ENCODE peak calls at places on chromosomes 6 and 20, in eight cellular contexts. L, D, Y, N, Q, M, U and I are unnamed samples. For H3K4me1, the result is how much of the 10 kb centered on the place peaks cover.

GRCh38 chr6:148780918-148781436 is 34.1 kb downstream of the UST start:
- DNase-seq in M (no peak), U (no peak), Y (peak), N (no peak), D (no peak), Q (no peak), L (no peak), I (no peak)

GRCh38 chr6:85580104-85580877 is 13.4 kb downstream of the SNX14 start:
- DNase-seq in L (no peak), M (no peak), D (no peak), N (peak), Q (no peak), Y (no peak), U (no peak), I (no peak)

GRCh38 chr6:49151033-49151432 is 312.0 kb downstream of the MMUT start:
- DNase-seq in Q (no peak), D (no peak), Y (no peak), U (no peak), L (no peak), M (no peak), N (no peak), I (peak)

GRCh38 chr6:146200136-146200708 is 171.4 kb downstream of the GRM1 start:
- DNase-seq in Y (no peak), U (no peak), M (no peak), Q (no peak), D (no peak), L (no peak), N (no peak), I (no peak)

GRCh38 chr20:41632896-41633295 is 14.7 kb upstream of the CHD6 start:
- DNase-seq in U (no peak), M (no peak), D (no peak), Q (no peak), L (no peak), N (peak), Y (no peak), I (no peak)

GRCh38 chr6:127483399-127484055 is 24.3 kb upstream of the KIAA0408 start:
- DNase-seq in U (no peak), Q (no peak), D (no peak), L (no peak), N (no peak), Y (no peak), M (no peak), I (no peak)

GRCh38 chr6:68778356-68779020 is 143.4 kb downstream of the ADGRB3 start:
- DNase-seq in D (no peak), L (peak), M (no peak), N (peak), U (no peak), Y (peak), Q (no peak), I (no peak)

GRCh38 chr6:111850288-111850937 is 22.8 kb downstream of the FYN start:
- DNase-seq in Q (no peak), N (no peak), Y (no peak), D (no peak), M (no peak), U (no peak), L (peak), I (no peak)

GRCh38 chr20:31693987-31694661 is 28.5 kb downstream of the BCL2L1 start:
- DNase-seq in U (no peak), L (no peak), D (no peak), Q (no peak), M (no peak), N (no peak), Y (no peak), I (no peak)

GRCh38 chr6:137697267-137697938 is 169.7 kb upstream of the TNFAIP3 start:
- DNase-seq in U (no peak), Q (no peak), D (no peak), M (no peak), Y (peak), N (peak), L (no peak), I (no peak)

GRCh38 chr6:160955508-160956295 is 35.9 kb upstream of the MAP3K4 start:
- DNase-seq in L (no peak), M (no peak), Y (no peak), U (no peak), D (no peak), Q (no peak), N (no peak), I (no peak)

GRCh38 chr6:137112067-137112355 is 61.4 kb downstream of the IL22RA2 start:
- DNase-seq in Y (no peak), D (no peak), M (no peak), L (no peak), N (peak), U (no peak), Q (no peak), I (no peak)

GRCh38 chr6:110492584-110492983 is 16.2 kb upstream of the SLC22A16 start:
- DNase-seq in U (no peak), L (no peak), Y (no peak), Q (no peak), N (no peak), M (no peak), D (no peak), I (no peak)

GRCh38 chr6:31663961-31664789 is 622 bp downstream of the GPANK1 start:
- DNase-seq in D (peak), L (peak), U (peak), M (peak), N (peak), Q (peak), Y (no peak), I (peak)

GRCh38 chr20:53706008-53706481 is 112.4 kb upstream of the ZNF217 start:
- DNase-seq in N (no peak), L (no peak), D (no peak), M (no peak), Y (no peak), Q (no peak), U (no peak), I (no peak)

GRCh38 chr6:33799714-33800113 is 4.1 kb downstream of the MLN start:
- DNase-seq in D (no peak), M (no peak), Q (no peak), U (no peak), Y (no peak), N (no peak), L (no peak), I (no peak)

GRCh38 chr20:64049060-64049886 is at the start of gene SOX18:
- DNase-seq in M (no peak), Q (no peak), D (no peak), N (peak), Y (peak), U (no peak), L (peak), I (no peak)

GRCh38 chr6:56693246-56693607 is 50.5 kb upstream of the DST start:
- DNase-seq in D (no peak), L (peak), Y (no peak), N (peak), M (peak), Q (peak), U (peak), I (peak)

GRCh38 chr20:61599061-61599930 is 347.2 kb downstream of the CDH4 start:
- DNase-seq in D (no peak), N (no peak), Q (no peak), U (no peak), M (no peak), Y (no peak), L (no peak), I (no peak)

GRCh38 chr20:36644032-36644712 is 1.8 kb downstream of the SLA2 start:
- DNase-seq in L (no peak), D (peak), Y (no peak), U (no peak), M (no peak), Q (no peak), N (no peak), I (no peak)

GRCh38 chr6:1536526-1537429 is 72.9 kb upstream of the FOXC1 start:
- DNase-seq in N (no peak), L (no peak), Q (no peak), U (no peak), Y (no peak), D (no peak), M (no peak), I (no peak)

GRCh38 chr20:57653910-57654309 is 33.7 kb upstream of the ZBP1 start:
- DNase-seq in Y (no peak), N (no peak), M (no peak), L (peak), D (no peak), Q (no peak), U (no peak), I (no peak)

GRCh38 chr6:69231983-69232382 is 564.8 kb downstream of the LMBRD1 start:
- DNase-seq in N (no peak), Q (no peak), M (no peak), U (no peak), D (no peak), L (no peak), Y (no peak), I (no peak)

GRCh38 chr6:158050107-158050735 is 68.6 kb downstream of the SYNJ2 start:
- DNase-seq in M (no peak), N (no peak), D (no peak), Q (peak), L (no peak), U (no peak), Y (no peak), I (no peak)
- H3K4me1 ChIP-seq in M (under half), N (under half), D (under half), Q (under half), L (under half), U (under half), Y (under half), I (under half)

GRCh38 chr6:46411798-46412197 is 79.5 kb downstream of the RCAN2 start:
- DNase-seq in Y (no peak), M (no peak), D (no peak), Q (no peak), L (no peak), N (no peak), U (no peak), I (no peak)

GRCh38 chr6:46412662-46413061 is 78.6 kb downstream of the RCAN2 start:
- DNase-seq in M (no peak), U (no peak), Q (no peak), N (no peak), L (no peak), D (no peak), Y (no peak), I (no peak)

GRCh38 chr6:46407785-46408530 is 83.3 kb downstream of the RCAN2 start:
- DNase-seq in N (no peak), Q (no peak), Y (no peak), M (peak), D (no peak), L (no peak), U (no peak), I (no peak)

GRCh38 chr6:46410330-46410953 is 80.8 kb downstream of the RCAN2 start:
- DNase-seq in Q (no peak), M (peak), L (no peak), U (no peak), N (no peak), D (no peak), Y (peak), I (no peak)

GRCh38 chr6:46407246-46407645 is 84.0 kb downstream of the RCAN2 start:
- DNase-seq in U (no peak), Q (no peak), N (no peak), L (no peak), D (no peak), Y (no peak), M (no peak), I (no peak)
- H3K27ac ChIP-seq in U (no peak), Q (no peak), N (no peak), L (no peak), D (no peak), Y (no peak), M (peak), I (no peak)

DNA sequence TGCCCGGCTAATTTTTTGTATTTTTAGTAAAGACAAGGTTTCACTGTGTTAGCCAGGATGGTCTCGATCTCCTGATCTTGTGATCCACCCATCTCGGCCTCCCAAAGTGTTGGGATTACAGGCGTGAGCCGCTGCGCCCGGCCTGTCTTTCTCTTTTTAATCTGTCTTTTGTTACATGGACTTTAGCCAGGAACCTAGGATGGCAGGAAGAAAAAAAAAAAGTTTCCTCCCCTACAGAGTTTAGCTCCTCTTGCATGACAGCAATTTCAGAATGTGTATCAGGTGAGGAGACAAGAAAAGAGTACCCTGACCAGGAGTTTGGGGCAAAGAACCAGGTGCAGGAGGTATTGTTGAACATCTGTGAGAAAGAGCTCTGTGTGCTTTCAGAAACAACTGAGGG is 21.4 kb upstream of the TXLNB start:
- DNase-seq in L (no peak), D (no peak), M (no peak), U (no peak), N (no peak), Y (no peak), Q (no peak), I (no peak)
- H3K4me1 ChIP-seq in L (under half), D (under half), M (under half), U (under half), N (under half), Y (under half), Q (under half), I (under half)

GRCh38 chr20:51280047-51280446 is 257.1 kb upstream of the KCNG1 start:
- DNase-seq in N (no peak), Y (no peak), M (no peak), U (no peak), Q (no peak), D (no peak), L (no peak), I (no peak)

GRCh38 chr20:51277961-51278360 is 255.1 kb upstream of the KCNG1 start:
- DNase-seq in D (no peak), L (no peak), M (no peak), N (no peak), Y (no peak), U (no peak), Q (no peak), I (no peak)

GRCh38 chr20:51275181-51275580 is 252.3 kb upstream of the KCNG1 start:
- DNase-seq in N (no peak), M (no peak), Q (no peak), L (no peak), U (no peak), D (no peak), Y (no peak), I (no peak)

GRCh38 chr20:51275816-51276215 is 252.9 kb upstream of the KCNG1 start:
- DNase-seq in Y (no peak), Q (no peak), M (no peak), U (no peak), N (no peak), D (no peak), L (no peak), I (no peak)

DNA sequence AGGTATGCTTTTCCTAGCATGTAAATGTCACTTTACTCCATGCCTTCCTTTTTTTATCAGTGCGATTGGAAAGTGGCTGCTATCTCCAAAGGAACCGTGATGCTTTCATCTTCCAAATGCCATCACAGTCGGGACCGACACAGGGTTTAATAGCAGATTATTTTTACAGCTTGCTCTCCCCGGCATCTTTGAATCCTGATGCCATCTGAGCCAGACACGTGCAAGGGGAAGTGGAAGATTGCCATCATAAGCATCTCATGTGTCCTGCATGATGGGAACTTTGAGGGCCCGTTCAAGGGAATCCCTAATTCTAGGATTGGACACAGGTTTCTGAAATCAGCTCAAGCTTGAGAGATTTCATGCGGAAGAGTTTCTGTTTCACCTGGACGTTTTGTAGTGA is 253.4 kb upstream of the KCNG1 start:
- DNase-seq in D (no peak), L (no peak), U (no peak), M (no peak), Y (no peak), N (no peak), Q (no peak), I (no peak)
- H3K27ac ChIP-seq in D (no peak), L (no peak), U (no peak), M (no peak), Y (peak), N (no peak), Q (no peak), I (no peak)

GRCh38 chr6:133966654-133967300 is 13.8 kb downstream of the TBPL1 start:
- DNase-seq in U (no peak), M (no peak), N (no peak), L (no peak), Q (no peak), D (no peak), Y (no peak), I (no peak)
- H3K4me1 ChIP-seq in U (under half), M (under half), N (under half), L (under half), Q (under half), D (half or more), Y (under half), I (under half)

DNA sequence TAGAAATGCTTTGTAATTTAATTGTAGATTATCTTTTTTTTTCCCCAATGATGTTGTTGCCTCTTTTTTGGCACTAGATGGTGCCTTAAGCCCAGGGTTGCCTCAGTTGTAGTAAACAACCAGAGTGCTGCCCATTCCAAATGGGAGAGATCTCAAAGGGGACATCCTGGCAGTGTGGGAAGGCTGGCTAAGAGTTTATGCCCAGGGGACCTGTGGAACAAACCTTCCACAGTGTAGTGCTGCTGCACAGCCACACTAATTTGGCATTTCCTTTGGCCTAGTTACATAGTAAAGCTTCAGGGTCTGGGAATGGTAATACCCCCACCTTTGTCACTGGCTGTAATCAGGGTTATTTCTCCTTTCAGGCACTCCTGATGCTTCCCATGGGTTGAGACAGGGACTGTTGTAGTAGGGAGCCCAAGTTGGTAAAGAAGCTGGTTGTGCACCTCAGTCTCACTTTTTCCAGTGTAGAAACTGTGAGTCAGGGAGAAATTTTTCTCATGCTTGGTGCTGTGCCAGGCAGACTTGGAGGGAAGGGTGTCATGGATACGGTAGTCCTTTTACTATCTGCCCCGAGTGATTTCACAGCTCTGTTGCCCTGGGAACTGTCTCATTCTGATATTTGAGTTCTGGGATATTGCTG is 177.8 kb upstream of the ECI2 start:
- DNase-seq in L (peak), M (no peak), U (no peak), Y (peak), D (no peak), Q (peak), N (peak), I (no peak)
- H3K27ac ChIP-seq in L (no peak), M (peak), U (no peak), Y (no peak), D (no peak), Q (peak), N (peak), I (no peak)

GRCh38 chr20:17594443-17594842 is 24.6 kb downstream of the DSTN start:
- DNase-seq in Q (no peak), M (no peak), N (peak), D (no peak), U (no peak), Y (peak), L (no peak), I (no peak)
- H3K4me1 ChIP-seq in Q (half or more), M (under half), N (under half), D (under half), U (under half), Y (half or more), L (under half), I (under half)

GRCh38 chr6:24926639-24927038 is 9.1 kb downstream of the RIPOR2 start:
- DNase-seq in M (no peak), Y (no peak), D (no peak), L (no peak), U (no peak), N (no peak), Q (no peak), I (no peak)

GRCh38 chr6:24927234-24927955 is 8.4 kb downstream of the RIPOR2 start:
- DNase-seq in L (no peak), M (no peak), U (no peak), Q (no peak), Y (no peak), N (no peak), D (peak), I (no peak)

GRCh38 chr6:24924956-24925355 is 10.8 kb downstream of the RIPOR2 start:
- DNase-seq in Q (no peak), N (no peak), M (no peak), U (no peak), D (peak), L (no peak), Y (no peak), I (no peak)

GRCh38 chr6:24925661-24926060 is 10.1 kb downstream of the RIPOR2 start:
- DNase-seq in D (no peak), Q (no peak), L (no peak), M (no peak), Y (no peak), N (no peak), U (no peak), I (no peak)

DNA sequence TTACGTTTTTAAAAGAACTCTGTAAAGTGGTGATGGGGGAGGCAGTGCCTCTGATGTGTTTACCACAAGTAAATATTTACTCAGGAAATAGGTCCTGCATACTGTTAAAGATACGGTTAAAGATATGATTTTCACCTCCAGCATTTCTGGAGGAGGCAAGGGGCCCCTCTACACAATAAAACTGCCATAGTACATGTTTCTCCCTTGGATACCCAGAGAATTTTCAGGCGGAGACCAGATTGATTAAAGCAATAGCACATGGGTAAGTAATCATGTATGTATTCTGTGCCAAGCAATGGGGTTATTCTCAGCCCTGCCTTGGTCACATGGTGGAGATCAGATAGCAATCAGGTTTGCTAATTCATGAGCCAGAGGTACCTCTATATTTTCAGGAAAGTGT is 9.6 kb downstream of the RIPOR2 start:
- DNase-seq in U (no peak), L (no peak), Q (no peak), M (no peak), D (peak), Y (no peak), N (no peak), I (no peak)
- H3K27ac ChIP-seq in U (no peak), L (no peak), Q (no peak), M (no peak), D (peak), Y (no peak), N (no peak), I (no peak)

GRCh38 chr20:44204832-44205215 is 5.7 kb downstream of the OSER1 start:
- DNase-seq in U (no peak), N (no peak), D (no peak), L (no peak), Q (no peak), M (no peak), Y (no peak), I (no peak)
- H3K4me1 ChIP-seq in U (under half), N (under half), D (under half), L (under half), Q (half or more), M (half or more), Y (under half), I (half or more)